ENCODE peak calls at places on chromosomes 7 and 10, in seven cellular contexts. D is left ventricle myocardium inferior, Y is stomach, T is astrocyte of the cerebellum, A is GM12878, V is body of pancreas, L is hepatocyte. K is an unnamed sample.

GRCh38 chr10:62853710-62854109 is 37.5 kb upstream of the EGR2 start:
- DNase-seq in V (no peak), Y (no peak), L (no peak), D (no peak), T (no peak), A (no peak), K (no peak)

GRCh38 chr10:7234109-7234508 is 176.7 kb downstream of the SFMBT2 start:
- DNase-seq in A (no peak), L (no peak), V (no peak), T (no peak), D (no peak), Y (no peak), K (no peak)

GRCh38 chr10:69048103-69048502 is 39.8 kb upstream of the SRGN start:
- DNase-seq in L (no peak), A (no peak), D (peak; percentile 33), V (no peak), Y (peak; percentile 32), T (no peak), K (peak; percentile 55)

GRCh38 chr7:22251284-22251683 is 105.7 kb downstream of the RAPGEF5 start:
- DNase-seq in D (no peak), A (no peak), Y (no peak), V (no peak), T (no peak), L (no peak), K (no peak)

GRCh38 chr10:3210251-3210650 is 37.7 kb upstream of the PITRM1 start:
- DNase-seq in D (no peak), V (no peak), Y (no peak), T (no peak), L (no peak), A (no peak), K (no peak)

GRCh38 chr10:67306588-67307205 is 380.9 kb downstream of the LRRTM3 start:
- DNase-seq in Y (no peak), A (no peak), T (peak; percentile 6), L (peak; percentile 40), D (no peak), V (no peak), K (no peak)

GRCh38 chr7:20199015-20199737 is 18.0 kb downstream of the MACC1 start:
- DNase-seq in V (peak; percentile 34), D (peak; percentile 28), T (no peak), A (peak; percentile 94), Y (peak; percentile 34), L (peak; percentile 37), K (peak; percentile 72)

GRCh38 chr10:4775808-4776207 is 50.2 kb upstream of the AKR1E2 start:
- DNase-seq in Y (no peak), D (no peak), V (no peak), A (no peak), L (no peak), T (no peak), K (peak; percentile 92)

GRCh38 chr7:3438352-3438751 is 137.3 kb downstream of the SDK1 start:
- DNase-seq in Y (no peak), D (no peak), A (no peak), T (no peak), V (no peak), L (no peak), K (no peak)

GRCh38 chr7:28078036-28078901 is 102.3 kb downstream of the JAZF1 start:
- DNase-seq in Y (peak; percentile 41), D (no peak), L (peak; percentile 53), A (no peak), T (peak; percentile 33), V (peak; percentile 30), K (peak; percentile 66)

GRCh38 chr10:49612513-49613159 is 1.2 kb upstream of the CHAT start:
- DNase-seq in D (no peak), A (no peak), V (no peak), T (no peak), L (no peak), Y (no peak), K (no peak)

GRCh38 chr10:101686133-101686925 is 8.6 kb downstream of the FBXW4 start:
- DNase-seq in Y (no peak), V (no peak), A (no peak), D (no peak), L (no peak), T (no peak), K (no peak)
- H3K4me3 ChIP-seq in Y (no peak overlapping the region), V (no peak overlapping the region), A (no peak overlapping the region), D (no peak overlapping the region), L (no peak overlapping the region), T (no peak overlapping the region), K (no peak overlapping the region)

GRCh38 chr10:75175046-75175445 is 35.5 kb upstream of the VDAC2 start:
- DNase-seq in Y (no peak), A (no peak), V (no peak), L (no peak), T (no peak), D (no peak), K (no peak)
- TF ChIP-seq CTCF in Y (no peak), A (no peak), V (no peak), L (no peak), T (no peak), D (no peak), K (no peak)

GRCh38 chr10:70886921-70887665 is 1.3 kb downstream of the PCBD1 start:
- DNase-seq in V (no peak), T (no peak), L (no peak), D (no peak), A (no peak), Y (no peak), K (no peak)
- H3K4me3 ChIP-seq in V (no peak overlapping the region), T (peak overlapping the region; percentile 53), L (peak overlapping the region; percentile 77), D (peak overlapping the region; percentile 80), A (peak overlapping the region; percentile 71), Y (peak overlapping the region; percentile 77), K (peak overlapping the region; percentile 76)

DNA sequence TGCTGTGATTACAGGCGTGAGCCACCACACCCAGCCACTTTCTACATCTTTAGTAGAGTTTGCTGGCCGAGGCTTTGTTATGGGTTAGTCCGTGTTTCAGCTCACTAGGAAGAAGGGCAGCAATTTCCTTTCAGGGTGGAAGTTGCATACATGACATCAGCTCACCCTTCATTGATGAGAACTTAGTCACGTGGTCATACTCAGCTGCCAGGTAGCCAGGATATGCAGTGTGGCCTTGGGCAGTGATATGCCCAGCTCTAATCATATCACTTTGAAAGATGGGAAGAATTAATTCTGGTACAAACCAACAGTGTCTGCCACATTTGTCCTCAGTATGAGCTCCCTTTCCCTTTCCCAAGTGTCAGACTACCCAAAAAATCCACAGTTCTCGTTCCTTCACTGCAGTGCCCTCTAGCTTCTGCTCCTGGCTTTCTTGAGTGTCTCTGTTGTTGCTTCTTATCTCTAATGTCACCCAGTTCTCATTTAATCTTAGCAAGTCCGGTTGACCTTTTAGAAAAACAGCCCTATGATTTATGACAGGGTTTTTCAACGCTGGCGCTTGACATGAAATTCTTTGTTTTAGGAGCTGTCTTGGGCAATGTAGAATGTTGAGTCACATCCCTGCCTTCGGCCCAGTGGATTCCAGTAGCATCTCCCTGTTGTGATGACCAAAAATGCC is 108.7 kb upstream of the ITGB1 start:
- DNase-seq in L (peak; percentile 20), Y (no peak), V (no peak), D (no peak), A (no peak), T (no peak), K (peak; percentile 84)
- TF ChIP-seq CTCF in L (peak; percentile 37), Y (no peak), V (no peak), D (no peak), A (no peak), T (no peak), K (peak; percentile 21)

DNA sequence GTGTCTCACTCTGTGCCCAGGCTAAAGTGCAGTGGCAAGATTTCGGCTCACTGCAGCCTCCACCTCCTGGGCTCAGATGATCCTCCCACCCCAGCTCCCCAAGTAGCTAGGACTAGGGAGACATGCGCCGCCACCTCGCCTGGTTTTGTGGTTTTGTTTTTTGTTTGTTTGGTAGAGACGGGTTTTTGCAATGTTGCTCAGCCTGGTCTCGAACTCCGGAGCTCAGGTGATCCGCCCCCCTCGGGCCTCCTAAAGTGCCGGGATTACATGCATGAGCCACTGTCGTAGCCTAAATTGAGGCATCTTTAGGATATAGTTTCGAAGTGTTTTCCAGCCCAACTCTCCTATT is 781 bp downstream of the ZNF727 start:
- DNase-seq in V (no peak), D (peak; percentile 15), A (no peak), Y (no peak), L (no peak), T (no peak), K (no peak)
- H3K4me3 ChIP-seq in V (peak overlapping the region; percentile 30), D (peak overlapping the region; percentile 73), A (no peak overlapping the region), Y (peak overlapping the region; percentile 43), L (no peak overlapping the region), T (no peak overlapping the region), K (no peak overlapping the region)

DNA sequence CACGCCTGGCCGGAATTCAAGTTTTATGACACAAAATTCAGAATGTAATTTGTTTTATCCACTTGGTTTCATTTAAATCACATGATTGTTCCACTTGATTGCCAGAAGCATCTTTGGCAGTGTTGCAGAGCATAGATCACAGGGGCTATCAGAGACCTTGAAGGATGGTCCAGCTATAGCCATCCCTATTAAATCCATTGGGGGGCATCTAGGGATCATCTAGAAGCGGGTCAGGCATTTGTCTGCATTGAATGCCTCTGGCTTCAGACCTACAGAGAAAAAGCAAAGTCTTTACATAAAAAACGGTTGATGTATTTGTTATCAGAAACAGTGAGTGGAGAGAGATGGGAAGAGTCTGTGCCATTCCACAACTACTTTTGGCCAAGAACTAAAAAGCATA is 146.3 kb downstream of the NXPH1 start:
- DNase-seq in A (no peak), D (no peak), Y (no peak), L (no peak), V (no peak), T (no peak), K (no peak)
- TF ChIP-seq CTCF in A (no peak), D (no peak), Y (no peak), L (no peak), V (no peak), T (no peak), K (no peak)

DNA sequence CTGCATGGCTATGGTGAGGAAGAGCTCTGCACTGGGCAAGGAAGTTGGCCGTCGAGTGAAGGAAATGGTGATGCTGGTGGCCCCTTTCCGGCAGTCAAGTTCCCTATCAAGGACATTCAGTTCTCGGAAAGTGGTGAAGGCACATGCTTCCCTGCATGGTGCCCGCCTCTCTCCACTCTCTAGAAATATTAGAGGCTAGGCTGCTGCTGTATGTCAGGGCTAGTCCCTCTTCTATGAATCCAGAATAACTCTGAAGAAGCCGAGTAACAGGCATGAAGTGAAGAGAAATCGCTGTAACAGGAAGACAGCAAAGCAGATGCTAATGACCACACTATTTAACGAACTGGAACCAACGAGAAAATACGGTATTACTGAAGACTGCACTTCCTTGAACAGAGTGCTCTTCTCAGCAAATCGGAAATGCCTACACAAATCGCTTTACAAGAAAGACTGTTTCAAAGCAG is 5.4 kb downstream of the IDI1 start:
- DNase-seq in Y (no peak), T (no peak), L (no peak), V (no peak), D (peak; percentile 34), A (peak; percentile 72), K (no peak)
- H3K4me3 ChIP-seq in Y (no peak overlapping the region), T (no peak overlapping the region), L (no peak overlapping the region), V (no peak overlapping the region), D (peak overlapping the region; percentile 15), A (peak overlapping the region; percentile 69), K (no peak overlapping the region)

K was measured in AG10803.